ENCODE peak calls at places on chromosomes 4 and X, in five cellular contexts. K, V, N, A and H are unnamed samples.

GRCh38 chr4:76339364-76339763 is 32.8 kb downstream of the STBD1 start:
- DNase-seq in K (no peak), V (no peak), N (no peak), A (no peak), H (no peak)

GRCh38 chr4:997375-998071 is 4.3 kb upstream of the SLC26A1 start:
- DNase-seq in K (no peak), V (no peak), N (no peak), A (no peak), H (no peak)

GRCh38 chr4:148261861-148262260 is 180.4 kb downstream of the NR3C2 start:
- DNase-seq in K (no peak), V (no peak), N (no peak), A (no peak), H (no peak)

GRCh38 chr4:37082912-37083311 is 161.6 kb upstream of the NWD2 start:
- DNase-seq in K (no peak), V (no peak), N (no peak), A (no peak), H (no peak)

GRCh38 chrX:70970482-70970999 is 39.6 kb upstream of the SLC7A3 start:
- DNase-seq in K (peak), V (no peak), N (no peak), A (no peak), H (peak)

GRCh38 chr4:42132099-42132498 is 20.4 kb downstream of the BEND4 start:
- DNase-seq in K (no peak), V (no peak), N (no peak), A (no peak), H (no peak)

GRCh38 chrX:9654928-9655327 is 110.7 kb downstream of the GPR143 start:
- DNase-seq in K (no peak), V (no peak), N (no peak), A (no peak), H (no peak)

GRCh38 chr4:98833384-98833783 is 95.5 kb downstream of the EIF4E start:
- DNase-seq in K (no peak), V (no peak), N (no peak), A (no peak), H (no peak)

GRCh38 chr4:119110121-119110520 is 25.5 kb upstream of the MYOZ2 start:
- DNase-seq in K (no peak), V (no peak), N (no peak), A (no peak), H (no peak)

GRCh38 chr4:25376754-25377571 is at the start of gene ANAPC4:
- DNase-seq in K (peak), V (peak), N (peak), A (peak), H (peak)
- TF ChIP-seq POLR2A in K (peak), V (no peak), N (peak), A (peak), H (peak)

GRCh38 chr4:140756292-140757219 is at the start of gene TBC1D9:
- DNase-seq in K (peak), V (peak), N (no peak), A (peak), H (peak)
- TF ChIP-seq POLR2A in K (peak), V (no peak), N (no peak), A (peak), H (peak)

DNA sequence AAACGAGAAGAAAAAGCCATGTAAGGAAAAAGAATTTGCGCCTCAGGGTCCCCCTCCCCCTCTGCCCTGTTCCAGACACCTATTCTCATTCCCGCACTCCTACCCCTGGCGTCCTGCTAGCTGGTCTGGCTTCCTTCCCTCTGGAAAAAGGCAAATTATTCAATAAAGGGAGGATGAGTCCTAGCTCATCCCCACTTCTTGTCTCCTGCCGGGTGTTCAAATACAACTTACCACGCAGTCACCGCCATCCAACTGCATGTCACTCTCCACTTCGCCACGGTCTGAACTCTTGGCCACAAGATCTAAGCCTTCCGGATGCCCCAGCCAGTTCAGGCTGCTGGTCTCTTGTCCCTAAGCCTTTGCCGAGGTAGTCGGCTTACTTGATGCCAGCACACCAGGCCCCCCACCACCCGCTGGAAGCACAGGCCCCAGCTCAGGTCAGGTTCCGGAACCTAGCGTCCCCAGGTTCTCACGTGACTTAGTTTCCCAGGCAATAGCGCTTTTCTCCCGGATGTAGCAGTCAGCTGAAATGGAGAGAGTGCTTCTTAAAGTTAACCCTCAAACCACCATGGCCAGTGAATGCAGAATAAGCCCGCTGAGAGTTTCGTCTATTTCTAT is 209.6 kb upstream of the SPIN4 start:
- DNase-seq in K (peak), V (peak), N (no peak), A (peak), H (peak)
- TF ChIP-seq POLR2A in K (peak), V (no peak), N (no peak), A (no peak), H (peak)

GRCh38 chrX:154458116-154458953 is at the start of gene PLXNA3:
- DNase-seq in K (no peak), V (no peak), N (no peak), A (peak), H (peak)
- TF ChIP-seq POLR2A in K (peak), V (no peak), N (no peak), A (no peak), H (peak)